ENCODE peak calls at places on chromosomes 6 and 20, in four cellular contexts. One of them, this sample, is unnamed.

GRCh38 chr20:1775117-1775516 is 117.5 kb upstream of the SIRPG start:
- DNase-seq in Panc1: no peak
- DNase-seq in stomach: no peak
- DNase-seq in right lobe of liver: no peak
- DNase-seq in this sample: no peak

GRCh38 chr6:124203812-124204167 is 400.1 kb downstream of the NKAIN2 start:
- DNase-seq in Panc1: no peak
- DNase-seq in stomach: no peak
- DNase-seq in right lobe of liver: no peak
- DNase-seq in this sample: no peak

GRCh38 chr6:147154454-147154853 is 49.8 kb upstream of the STXBP5 start:
- DNase-seq in Panc1: no peak
- DNase-seq in stomach: no peak
- DNase-seq in right lobe of liver: no peak
- DNase-seq in this sample: no peak

GRCh38 chr6:15627829-15628228 is 35.0 kb downstream of the DTNBP1 start:
- DNase-seq in Panc1: no peak
- DNase-seq in stomach: no peak
- DNase-seq in right lobe of liver: no peak
- DNase-seq in this sample: no peak

GRCh38 chr6:48474764-48475674 is 364.0 kb upstream of the PTCHD4 start:
- DNase-seq in Panc1: no peak
- DNase-seq in stomach: no peak
- DNase-seq in right lobe of liver: no peak
- DNase-seq in this sample: no peak

GRCh38 chr20:33042983-33043730 is 10.5 kb upstream of the BPIFB3 start:
- DNase-seq in Panc1: no peak
- DNase-seq in stomach: no peak
- DNase-seq in right lobe of liver: no peak
- DNase-seq in this sample: no peak

GRCh38 chr6:149250982-149251381 is 66.5 kb upstream of the TAB2 start:
- DNase-seq in Panc1: no peak
- DNase-seq in stomach: no peak
- DNase-seq in right lobe of liver: no peak
- DNase-seq in this sample: no peak

GRCh38 chr6:43668151-43669028 is 19.2 kb downstream of the MRPS18A start:
- DNase-seq in Panc1: no peak
- DNase-seq in stomach: peak; percentile 69
- DNase-seq in right lobe of liver: peak; percentile 60
- DNase-seq in this sample: peak; percentile 61

GRCh38 chr6:131222773-131223172 is 87.5 kb downstream of the AKAP7 start:
- DNase-seq in Panc1: no peak
- DNase-seq in stomach: no peak
- DNase-seq in right lobe of liver: no peak
- DNase-seq in this sample: no peak

GRCh38 chr20:33442136-33443005 is 1.2 kb downstream of the SNTA1 start:
- DNase-seq in Panc1: no peak
- DNase-seq in stomach: no peak
- DNase-seq in right lobe of liver: no peak
- DNase-seq in this sample: no peak

GRCh38 chr6:6559994-6560393 is 28.5 kb upstream of the LY86 start:
- DNase-seq in Panc1: no peak
- DNase-seq in stomach: no peak
- DNase-seq in right lobe of liver: no peak
- DNase-seq in this sample: no peak

GRCh38 chr20:24365685-24366084 is 103.7 kb upstream of the SYNDIG1 start:
- DNase-seq in Panc1: no peak
- DNase-seq in stomach: no peak
- DNase-seq in right lobe of liver: no peak
- DNase-seq in this sample: no peak

GRCh38 chr6:21075986-21076385 is 517.6 kb upstream of the SOX4 start:
- DNase-seq in Panc1: no peak
- DNase-seq in stomach: no peak
- DNase-seq in right lobe of liver: no peak
- DNase-seq in this sample: no peak

GRCh38 chr6:31822038-31822821 is 5.3 kb upstream of the HSPA1B start:
- DNase-seq in Panc1: no peak
- DNase-seq in stomach: peak; percentile 88
- DNase-seq in right lobe of liver: peak; percentile 87
- DNase-seq in this sample: peak; percentile 94

GRCh38 chr6:89951574-89952360 is 57.5 kb downstream of the GJA10 start:
- DNase-seq in Panc1: no peak
- DNase-seq in stomach: no peak
- DNase-seq in right lobe of liver: no peak
- DNase-seq in this sample: no peak

GRCh38 chr6:52527436-52527835 is 49.4 kb downstream of the TRAM2 start:
- DNase-seq in Panc1: no peak
- DNase-seq in stomach: no peak
- DNase-seq in right lobe of liver: no peak
- DNase-seq in this sample: no peak

GRCh38 chr20:4099905-4100675 is 84.7 kb upstream of the RNF24 start:
- DNase-seq in Panc1: no peak
- DNase-seq in stomach: no peak
- DNase-seq in right lobe of liver: no peak
- DNase-seq in this sample: no peak

GRCh38 chr20:1528811-1529210 is 28.7 kb downstream of the SIRPD start:
- DNase-seq in Panc1: no peak
- DNase-seq in stomach: no peak
- DNase-seq in right lobe of liver: no peak
- DNase-seq in this sample: no peak

GRCh38 chr6:14505391-14505790 is 387.8 kb downstream of the CD83 start:
- DNase-seq in Panc1: no peak
- DNase-seq in stomach: peak; percentile 40
- DNase-seq in right lobe of liver: no peak
- DNase-seq in this sample: no peak

GRCh38 chr20:13412806-13413445 is 191.9 kb downstream of the ISM1 start:
- DNase-seq in Panc1: no peak
- DNase-seq in stomach: no peak
- DNase-seq in right lobe of liver: no peak
- DNase-seq in this sample: no peak

GRCh38 chr20:32674362-32674789 is 635 bp upstream of the C20orf203 start:
- DNase-seq in Panc1: peak; percentile 50
- DNase-seq in stomach: peak; percentile 56
- DNase-seq in right lobe of liver: no peak
- DNase-seq in this sample: no peak

GRCh38 chr6:167970236-167970635 is 27.2 kb upstream of the KIF25 start:
- DNase-seq in Panc1: no peak
- DNase-seq in stomach: no peak
- DNase-seq in right lobe of liver: no peak
- DNase-seq in this sample: no peak

GRCh38 chr20:48187891-48188290 is 402.6 kb upstream of the SULF2 start:
- DNase-seq in Panc1: no peak
- DNase-seq in stomach: no peak
- DNase-seq in right lobe of liver: no peak
- DNase-seq in this sample: no peak

GRCh38 chr6:166001359-166001758 is 166.3 kb downstream of the TBXT start:
- DNase-seq in Panc1: no peak
- DNase-seq in stomach: no peak
- DNase-seq in right lobe of liver: no peak
- DNase-seq in this sample: no peak

GRCh38 chr6:167945937-167946485 is 51.5 kb upstream of the KIF25 start:
- DNase-seq in Panc1: no peak
- DNase-seq in stomach: no peak
- DNase-seq in right lobe of liver: no peak
- DNase-seq in this sample: no peak

GRCh38 chr6:123360359-123360758 is 276.4 kb downstream of the TRDN start:
- DNase-seq in Panc1: no peak
- DNase-seq in stomach: no peak
- DNase-seq in right lobe of liver: no peak
- DNase-seq in this sample: no peak

GRCh38 chr6:6930223-6930880 is 177.4 kb upstream of the RREB1 start:
- DNase-seq in Panc1: no peak
- DNase-seq in stomach: no peak
- DNase-seq in right lobe of liver: no peak
- DNase-seq in this sample: no peak

GRCh38 chr6:1618305-1619105 is 8.8 kb downstream of the FOXC1 start:
- DNase-seq in Panc1: no peak
- DNase-seq in stomach: no peak
- DNase-seq in right lobe of liver: no peak
- DNase-seq in this sample: no peak
- H3K27me3 ChIP-seq in Panc1: no peaks in the 10 kb centered on the region
- H3K27me3 ChIP-seq in stomach: peaks cover 99% of the 10 kb centered on the region
- H3K27me3 ChIP-seq in right lobe of liver: peaks cover 9% of the 10 kb centered on the region
- H3K27me3 ChIP-seq in this sample: no peaks in the 10 kb centered on the region

GRCh38 chr20:44223721-44224120 is 13.2 kb upstream of the OSER1 start:
- DNase-seq in Panc1: no peak
- DNase-seq in stomach: no peak
- DNase-seq in right lobe of liver: no peak
- DNase-seq in this sample: no peak

GRCh38 chr20:44224651-44225050 is 14.1 kb upstream of the OSER1 start:
- DNase-seq in Panc1: no peak
- DNase-seq in stomach: no peak
- DNase-seq in right lobe of liver: no peak
- DNase-seq in this sample: no peak

GRCh38 chr20:44222027-44222426 is 11.5 kb upstream of the OSER1 start:
- DNase-seq in Panc1: no peak
- DNase-seq in stomach: no peak
- DNase-seq in right lobe of liver: no peak
- DNase-seq in this sample: no peak

GRCh38 chr20:44221368-44221767 is 10.8 kb upstream of the OSER1 start:
- DNase-seq in Panc1: no peak
- DNase-seq in stomach: no peak
- DNase-seq in right lobe of liver: no peak
- DNase-seq in this sample: no peak

DNA sequence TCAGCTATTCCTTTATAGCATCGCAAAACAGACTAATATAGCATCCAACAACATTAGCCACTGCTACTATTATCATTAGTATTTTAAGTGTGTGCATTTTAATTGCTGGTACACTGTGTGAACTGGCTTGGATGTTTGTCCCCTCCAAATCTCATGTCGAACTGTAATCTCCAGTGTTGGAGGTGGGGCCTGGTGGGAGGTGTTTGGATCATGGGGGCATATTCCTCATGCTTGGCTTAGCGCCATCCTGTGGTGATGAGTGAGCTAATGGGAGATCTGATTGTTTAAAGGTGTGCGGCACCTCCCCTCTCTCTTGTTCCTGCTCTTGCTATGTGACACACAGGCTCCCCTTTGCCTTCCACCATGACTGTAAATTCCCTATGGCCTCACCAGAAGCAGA is 12.4 kb upstream of the OSER1 start:
- DNase-seq in Panc1: no peak
- DNase-seq in stomach: no peak
- DNase-seq in right lobe of liver: no peak
- DNase-seq in this sample: no peak
- TF ChIP-seq CTCF in Panc1: no peak
- TF ChIP-seq CTCF in stomach: no peak
- TF ChIP-seq CTCF in right lobe of liver: no peak
- TF ChIP-seq CTCF in this sample: no peak

GRCh38 chr6:82430611-82431010 is 67.0 kb downstream of the TPBG start:
- DNase-seq in Panc1: no peak
- DNase-seq in stomach: no peak
- DNase-seq in right lobe of liver: no peak
- DNase-seq in this sample: no peak
- H3K27me3 ChIP-seq in Panc1: no peaks in the 10 kb centered on the region
- H3K27me3 ChIP-seq in stomach: no peaks in the 10 kb centered on the region
- H3K27me3 ChIP-seq in right lobe of liver: no peaks in the 10 kb centered on the region
- H3K27me3 ChIP-seq in this sample: no peaks in the 10 kb centered on the region

GRCh38 chr6:99905209-99906106 is 88.6 kb downstream of the MCHR2 start:
- DNase-seq in Panc1: peak; percentile 15
- DNase-seq in stomach: no peak
- DNase-seq in right lobe of liver: no peak
- DNase-seq in this sample: peak; percentile 15
- TF ChIP-seq CTCF in Panc1: peak; percentile 65
- TF ChIP-seq CTCF in stomach: no peak
- TF ChIP-seq CTCF in right lobe of liver: peak; percentile 25
- TF ChIP-seq CTCF in this sample: peak; percentile 68